ENCODE peak calls at places on chromosomes 5 and 9, in ten cellular contexts. H is stomach; I is H9; O is stimulated activated CD4-positive, alpha-beta T cell treated with anti-CD3 and anti-CD28 coated beads, Interleukin-12 subunit alpha, Interleukin-12 subunit beta, amount 100 ng/mL, for 48 hours; N is naive thymus-derived CD8-positive, alpha-beta T cell; F is T-helper 1 cell; C is mucosa of gallbladder; V is NCI-H510A; M is NCI-H1092; J is NB4. G is an unnamed sample.

GRCh38 chr5:120516799-120517198 is 52.7 kb downstream of the PRR16 start:
- DNase-seq in J (no peak), C (no peak), M (no peak), I (no peak), N (no peak), F (no peak), V (no peak), O (no peak), H (no peak), G (no peak)

GRCh38 chr9:130989891-130990290 is 19.1 kb upstream of the LAMC3 start:
- DNase-seq in H (no peak), M (no peak), J (no peak), O (no peak), I (peak), N (no peak), V (no peak), C (no peak), F (no peak), G (no peak)

GRCh38 chr5:86979801-86980510 is 287.7 kb upstream of the RASA1 start:
- DNase-seq in N (no peak), H (no peak), M (no peak), V (no peak), O (no peak), I (no peak), F (no peak), C (no peak), J (peak), G (no peak)

GRCh38 chr9:129351642-129352151 is 173.6 kb upstream of the IER5L start:
- DNase-seq in J (no peak), O (no peak), N (no peak), C (no peak), V (no peak), F (no peak), H (no peak), M (no peak), I (peak), G (no peak)

GRCh38 chr9:111657051-111657450 is 4.4 kb upstream of the GNG10 start:
- DNase-seq in V (no peak), C (no peak), I (no peak), F (no peak), J (no peak), N (no peak), H (no peak), M (no peak), O (no peak), G (no peak)

GRCh38 chr5:59342181-59342580 is 551.3 kb downstream of the PDE4D start:
- DNase-seq in H (no peak), C (no peak), O (no peak), V (no peak), I (no peak), N (no peak), F (no peak), M (no peak), J (no peak), G (no peak)

GRCh38 chr5:1821862-1822261 is 20.7 kb downstream of the NDUFS6 start:
- DNase-seq in V (no peak), J (no peak), O (no peak), C (no peak), F (no peak), H (no peak), I (no peak), M (no peak), N (no peak), G (no peak)

GRCh38 chr5:10563940-10564837 is at the start of gene ANKRD33B:
- DNase-seq in C (peak), H (peak), V (peak), F (peak), M (peak), I (peak), O (peak), N (peak), J (peak), G (peak)

GRCh38 chr5:36982146-36982545 is 105.6 kb downstream of the NIPBL start:
- DNase-seq in N (no peak), C (no peak), H (no peak), O (no peak), J (no peak), M (no peak), F (no peak), V (no peak), I (no peak), G (no peak)

GRCh38 chr5:180251887-180252286 is 40.0 kb downstream of the MAPK9 start:
- DNase-seq in C (no peak), O (no peak), M (no peak), J (no peak), N (no peak), V (no peak), H (no peak), I (no peak), F (no peak), G (no peak)

GRCh38 chr5:159581502-159582249 is 251.4 kb upstream of the IL12B start:
- DNase-seq in M (peak), C (peak), J (peak), O (no peak), I (no peak), F (no peak), N (no peak), H (no peak), V (no peak), G (peak)

GRCh38 chr5:6734243-6734695 is 21.0 kb downstream of the TENT4A start:
- DNase-seq in O (no peak), M (no peak), I (no peak), C (no peak), V (no peak), N (no peak), F (no peak), J (no peak), H (no peak), G (no peak)

GRCh38 chr5:11415751-11416150 is 488.5 kb downstream of the CTNND2 start:
- DNase-seq in N (no peak), F (no peak), O (no peak), C (no peak), V (no peak), J (no peak), M (no peak), H (no peak), I (no peak), G (no peak)

GRCh38 chr5:6634788-6635430 is 1.7 kb downstream of the SRD5A1 start:
- DNase-seq in C (no peak), H (no peak), O (no peak), F (no peak), V (no peak), I (no peak), N (no peak), M (no peak), J (no peak), G (no peak)

GRCh38 chr5:145660897-145661650 is 174.1 kb downstream of the PRELID2 start:
- DNase-seq in F (no peak), N (no peak), V (no peak), M (no peak), O (no peak), J (no peak), I (no peak), C (peak), H (no peak), G (no peak)

GRCh38 chr5:169980418-169981053 is at the start of gene INSYN2B:
- DNase-seq in F (no peak), O (peak), J (peak), I (peak), C (peak), N (no peak), V (peak), M (peak), H (peak), G (peak)

GRCh38 chr9:82271099-82271498 is 282.5 kb downstream of the SPATA31D1 start:
- DNase-seq in M (no peak), N (no peak), V (no peak), I (no peak), O (no peak), F (no peak), J (no peak), C (no peak), H (no peak), G (no peak)

GRCh38 chr5:56126487-56127179 is 106.5 kb downstream of the ANKRD55 start:
- DNase-seq in N (no peak), C (no peak), J (no peak), F (no peak), I (no peak), H (no peak), M (peak), V (no peak), O (peak), G (peak)

GRCh38 chr9:671997-672396 is 169.5 kb upstream of the DMRT1 start:
- DNase-seq in N (no peak), I (no peak), H (no peak), M (no peak), J (no peak), C (no peak), O (no peak), F (no peak), V (no peak), G (no peak)

GRCh38 chr5:40198736-40199135 is 481.0 kb upstream of the PTGER4 start:
- DNase-seq in C (no peak), V (no peak), N (no peak), F (no peak), I (no peak), O (no peak), H (no peak), J (no peak), M (no peak), G (no peak)